ENCODE peak calls at places on chromosome 15, in eight cellular contexts. Z is B cell, L is fibroblast of pulmonary artery, J is suprapubic skin, A is endothelial cell of umbilical vein, N is mesothelial cell of epicardium, R is fibroblast of villous mesenchyme, K is AG10803. M is an unnamed sample.

GRCh38 chr15:83793069-83793468 is 139.1 kb downstream of the ADAMTSL3 start:
- DNase-seq in R (no peak), K (no peak), Z (no peak), J (no peak), L (no peak), N (no peak), A (no peak), M (no peak)

GRCh38 chr15:39538936-39539335 is 41.9 kb upstream of the THBS1 start:
- DNase-seq in A (peak), L (no peak), N (no peak), Z (no peak), J (no peak), K (no peak), R (no peak), M (no peak)

GRCh38 chr15:58410353-58410752 is 21.4 kb upstream of the LIPC start:
- DNase-seq in A (peak), N (no peak), J (no peak), R (peak), Z (no peak), L (peak), K (peak), M (no peak)

GRCh38 chr15:29888651-29889050 is 66.4 kb upstream of the TJP1 start:
- DNase-seq in J (no peak), A (no peak), R (peak), Z (no peak), N (no peak), K (no peak), L (peak), M (no peak)

GRCh38 chr15:65937046-65937445 is 67.8 kb downstream of the RAB11A start:
- DNase-seq in A (no peak), J (no peak), L (no peak), K (no peak), Z (no peak), N (no peak), R (no peak), M (no peak)

GRCh38 chr15:55586808-55587207 is 1.3 kb downstream of the PYGO1 start:
- DNase-seq in A (no peak), L (no peak), R (peak), J (no peak), N (no peak), Z (no peak), K (no peak), M (no peak)

GRCh38 chr15:60528530-60528929 is 49.6 kb upstream of the ICE2 start:
- DNase-seq in K (no peak), L (peak), J (no peak), N (no peak), R (peak), A (peak), Z (no peak), M (no peak)

GRCh38 chr15:79090487-79091203 is at the start of gene RASGRF1:
- DNase-seq in N (peak), R (no peak), K (no peak), A (no peak), L (no peak), J (peak), Z (peak), M (no peak)

GRCh38 chr15:57647071-57647790 is 55.5 kb downstream of the MYZAP start:
- DNase-seq in K (no peak), A (peak), R (no peak), L (no peak), Z (no peak), N (no peak), J (no peak), M (no peak)

GRCh38 chr15:35746121-35746520 is 200.2 kb upstream of the DPH6 start:
- DNase-seq in A (no peak), K (no peak), R (peak), Z (no peak), L (peak), J (no peak), N (no peak), M (no peak)

GRCh38 chr15:62506217-62506805 is 341.2 kb upstream of the C2CD4B start:
- DNase-seq in K (peak), L (peak), R (peak), A (no peak), J (no peak), Z (no peak), N (no peak), M (no peak)

GRCh38 chr15:88904808-88905327 is 8.3 kb downstream of the MFGE8 start:
- DNase-seq in Z (peak), J (no peak), L (peak), R (peak), A (peak), K (peak), N (peak), M (peak)

GRCh38 chr15:27485265-27485664 is 514.3 kb downstream of the GABRG3 start:
- DNase-seq in R (no peak), A (no peak), J (no peak), K (no peak), N (no peak), L (no peak), Z (no peak), M (no peak)
- TF ChIP-seq CTCF in R (no peak), A (no peak), J (no peak), K (no peak), N (peak), L (no peak), Z (no peak), M (no peak)

GRCh38 chr15:90529008-90529368 is 735 bp upstream of the CRTC3 start:
- DNase-seq in K (no peak), L (no peak), J (no peak), A (no peak), Z (no peak), N (no peak), R (no peak), M (no peak)

GRCh38 chr15:90535254-90535653 is 5.5 kb downstream of the CRTC3 start:
- DNase-seq in K (no peak), R (no peak), J (no peak), A (no peak), L (no peak), Z (no peak), N (no peak), M (no peak)

GRCh38 chr15:90529369-90530249 is at the start of gene CRTC3:
- DNase-seq in R (peak), J (no peak), Z (peak), K (peak), N (peak), A (peak), L (peak), M (peak)

GRCh38 chr15:90531147-90531546 is 1.4 kb downstream of the CRTC3 start:
- DNase-seq in A (no peak), R (no peak), N (no peak), Z (no peak), J (no peak), K (no peak), L (no peak), M (no peak)

DNA sequence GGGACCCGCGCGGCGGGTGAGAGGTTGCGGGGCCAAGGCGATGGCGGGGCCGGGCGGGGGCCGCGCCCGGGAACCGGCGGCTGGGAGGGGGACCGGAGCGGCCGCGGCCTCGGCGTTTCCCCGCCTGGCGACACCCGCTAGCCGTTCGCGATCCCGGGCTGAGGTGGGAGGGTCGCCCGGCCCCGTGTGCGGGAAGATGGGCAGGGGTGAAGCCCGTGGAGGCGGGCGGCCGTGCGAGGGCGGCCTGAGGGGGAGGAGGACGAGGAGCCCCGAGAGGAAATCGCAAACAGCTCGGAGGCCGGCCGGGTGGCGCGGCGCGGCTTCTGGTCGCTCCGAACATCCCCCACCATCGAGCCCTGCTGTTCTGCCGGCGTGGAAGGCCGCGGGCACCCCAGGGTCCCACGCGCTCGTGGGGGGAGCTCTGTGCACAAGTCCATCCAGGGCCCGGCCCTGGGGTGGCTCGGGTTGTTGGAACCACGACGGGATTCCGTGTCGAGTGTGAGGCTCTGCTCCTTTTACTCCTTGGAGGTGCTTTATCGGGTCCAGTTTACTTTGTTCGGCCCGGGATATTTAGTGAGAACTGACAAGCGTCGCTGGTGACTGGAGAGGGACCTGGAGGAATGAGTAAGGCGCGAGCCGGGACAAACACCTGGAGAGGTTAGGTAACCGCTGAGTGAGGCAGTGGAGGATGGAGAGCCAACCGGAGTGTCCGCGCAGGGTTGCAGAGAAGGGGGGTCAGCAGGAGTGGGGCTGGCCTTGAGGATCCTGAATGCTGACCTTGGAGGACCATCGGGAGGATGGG is 728 bp downstream of the CRTC3 start:
- DNase-seq in Z (peak), N (peak), L (peak), K (peak), A (peak), R (peak), J (no peak), M (peak)
- TF ChIP-seq CTCF in Z (no peak), N (no peak), L (no peak), K (no peak), A (no peak), R (no peak), J (no peak), M (no peak)

GRCh38 chr15:84940399-84940798 is 41.3 kb upstream of the PDE8A start:
- DNase-seq in N (no peak), R (no peak), A (no peak), L (no peak), J (no peak), Z (no peak), K (no peak), M (no peak)

GRCh38 chr15:84937144-84937543 is 44.5 kb upstream of the PDE8A start:
- DNase-seq in A (no peak), Z (no peak), N (no peak), L (peak), R (peak), J (no peak), K (no peak), M (no peak)

GRCh38 chr15:84938726-84939125 is 42.9 kb upstream of the PDE8A start:
- DNase-seq in K (no peak), N (no peak), Z (no peak), L (no peak), J (no peak), R (no peak), A (no peak), M (no peak)

GRCh38 chr15:84929795-84930371 is 45.4 kb downstream of the SLC28A1 start:
- DNase-seq in J (no peak), A (no peak), L (no peak), K (peak), R (no peak), N (peak), Z (no peak), M (no peak)

DNA sequence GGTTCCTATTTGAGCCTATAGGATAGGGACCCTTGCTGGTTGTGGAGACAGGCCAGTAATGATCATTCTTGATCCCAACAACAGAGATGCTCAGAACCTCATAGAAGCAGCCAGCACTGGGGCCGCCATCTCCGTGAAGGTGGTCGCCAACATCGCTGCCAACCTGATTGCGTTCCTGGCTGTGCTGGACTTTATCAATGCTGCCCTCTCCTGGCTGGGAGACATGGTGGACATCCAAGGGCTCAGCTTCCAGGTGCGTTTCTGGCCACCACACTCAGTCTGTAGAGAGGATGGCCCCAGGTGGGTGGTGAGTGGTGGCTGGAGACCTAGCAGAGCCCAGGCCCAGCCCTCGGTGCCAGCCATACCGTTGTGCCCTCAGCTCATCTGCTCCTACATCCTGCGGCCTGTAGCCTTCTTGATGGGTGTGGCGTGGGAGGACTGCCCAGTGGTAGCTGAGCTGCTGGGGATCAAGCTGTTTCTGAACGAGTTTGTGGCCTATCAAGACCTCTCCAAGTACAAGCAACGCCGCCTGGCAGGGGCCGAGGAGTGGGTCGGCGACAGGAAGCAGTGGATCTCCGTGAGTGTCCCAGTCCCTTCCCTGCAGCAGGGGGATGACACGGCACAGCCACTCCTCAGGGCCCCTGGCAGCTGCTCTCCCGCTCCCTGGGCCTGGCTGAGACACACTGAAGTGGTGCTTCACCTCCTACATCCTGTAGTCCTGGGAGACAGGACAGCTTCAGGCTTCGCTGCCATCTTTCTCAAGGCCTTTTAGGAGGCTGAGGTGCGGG is 46.5 kb upstream of the PDE8A start:
- DNase-seq in N (no peak), J (no peak), L (no peak), A (no peak), K (no peak), R (no peak), Z (no peak), M (no peak)
- TF ChIP-seq CTCF in N (no peak), J (no peak), L (peak), A (peak), K (no peak), R (no peak), Z (no peak), M (peak)

DNA sequence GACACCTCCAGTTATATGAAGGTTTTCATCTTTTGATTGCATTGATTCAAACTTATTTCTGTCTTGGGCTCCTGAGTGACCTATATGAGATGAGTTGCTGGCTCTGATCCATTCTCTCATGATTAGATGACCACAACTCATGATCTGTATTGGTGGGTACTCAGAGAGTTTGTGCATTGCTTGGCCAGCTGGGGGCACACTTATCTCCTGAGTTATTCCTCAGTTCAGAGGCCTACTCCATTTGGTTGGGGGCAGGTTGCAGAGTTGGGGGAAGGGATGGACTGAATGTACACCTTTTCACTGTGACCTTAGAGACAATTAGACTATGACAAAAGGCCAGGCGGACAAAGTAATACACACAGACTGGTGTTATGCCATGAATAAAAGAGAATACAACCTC is 166.2 kb upstream of the SEMA6D start:
- DNase-seq in K (no peak), N (no peak), A (peak), L (no peak), J (no peak), Z (no peak), R (no peak), M (no peak)
- TF ChIP-seq CTCF in K (peak), N (no peak), A (peak), L (peak), J (no peak), Z (no peak), R (peak), M (no peak)

GRCh38 chr15:22902981-22903380 is 64.5 kb downstream of the NIPA2 start:
- DNase-seq in R (no peak), Z (no peak), J (no peak), L (no peak), N (no peak), A (no peak), K (no peak), M (no peak)

GRCh38 chr15:22903427-22903826 is 65.0 kb downstream of the NIPA2 start:
- DNase-seq in Z (no peak), J (no peak), K (no peak), A (no peak), N (no peak), R (no peak), L (no peak), M (no peak)

GRCh38 chr15:22903961-22904534 is 65.6 kb downstream of the NIPA2 start:
- DNase-seq in K (no peak), N (no peak), Z (no peak), A (no peak), R (no peak), L (no peak), J (no peak), M (no peak)

GRCh38 chr15:22902046-22902445 is 63.6 kb downstream of the NIPA2 start:
- DNase-seq in K (no peak), J (no peak), Z (no peak), R (no peak), A (no peak), N (no peak), L (no peak), M (no peak)

DNA sequence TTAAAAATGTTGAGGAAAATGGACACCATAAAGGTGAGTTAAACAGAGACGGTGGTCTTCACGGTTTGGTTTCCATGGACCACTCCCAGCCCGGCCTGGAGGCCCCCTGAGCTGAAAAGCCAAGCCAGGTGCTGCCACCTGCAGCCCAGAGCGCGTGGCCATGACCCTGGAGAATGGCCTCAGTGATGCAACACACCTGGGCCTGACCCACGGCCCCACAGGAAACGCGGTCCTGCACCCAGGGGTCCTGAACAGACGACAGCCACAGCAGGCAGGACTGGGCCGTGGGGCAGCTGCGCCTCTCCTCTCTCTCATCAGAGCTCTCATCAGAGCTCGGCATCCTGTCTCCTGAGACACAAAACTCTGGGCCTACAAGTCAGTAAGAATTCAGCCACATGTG is 64.1 kb downstream of the NIPA2 start:
- DNase-seq in A (no peak), Z (no peak), R (no peak), J (no peak), L (no peak), N (no peak), K (no peak), M (no peak)
- TF ChIP-seq CTCF in A (no peak), Z (peak), R (no peak), J (no peak), L (no peak), N (no peak), K (no peak), M (peak)

DNA sequence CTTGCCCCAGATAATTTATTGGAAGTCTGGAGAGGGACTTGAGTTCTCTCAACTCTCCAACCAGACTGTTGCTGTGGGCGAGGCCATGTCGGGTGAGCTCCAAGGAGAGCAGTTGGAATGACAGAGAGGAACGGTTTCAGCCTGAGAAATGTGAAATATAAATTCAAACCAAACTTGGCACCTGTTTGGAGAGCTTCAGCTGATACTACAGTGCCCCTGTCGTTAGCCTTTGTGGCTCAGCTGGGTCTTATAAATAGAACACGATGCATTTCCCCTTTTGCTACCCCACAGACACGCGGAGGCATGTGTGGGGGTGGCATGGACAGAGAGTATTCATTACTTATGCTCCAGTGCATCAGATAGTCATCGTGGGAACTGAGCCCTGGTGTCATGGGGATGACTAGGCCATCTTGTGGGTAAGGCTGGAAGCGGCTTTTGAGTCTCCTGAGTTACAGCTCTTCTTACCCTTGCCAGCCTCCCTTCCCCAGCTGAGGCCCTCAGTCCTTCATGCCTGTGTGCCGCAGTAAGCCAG is 15.6 kb downstream of the SMAD3 start:
- DNase-seq in L (peak), Z (peak), J (no peak), N (no peak), K (peak), A (peak), R (peak), M (peak)
- TF ChIP-seq CTCF in L (no peak), Z (peak), J (no peak), N (no peak), K (peak), A (peak), R (no peak), M (peak)